ENCODE peak calls at places on chromosomes 5 and 9, in five cellular contexts. K is NCI-H1048, Z is OCI-LY7, Q is nucleus accumbens, H is NCI-H1092. L is an unnamed sample.

GRCh38 chr5:95939465-95939864 is 22.2 kb downstream of the ELL2 start:
- DNase-seq in K (no peak), Z (no peak), Q (no peak), H (no peak), L (no peak)

GRCh38 chr9:17936365-17936764 is 357.5 kb downstream of the SH3GL2 start:
- DNase-seq in K (no peak), Z (no peak), Q (no peak), H (no peak), L (no peak)

GRCh38 chr9:134892820-134893420 is 12.3 kb downstream of the FCN2 start:
- DNase-seq in K (no peak), Z (no peak), Q (no peak), H (no peak), L (no peak)

GRCh38 chr5:157514974-157515373 is 55.0 kb downstream of the NIPAL4 start:
- DNase-seq in K (no peak), Z (no peak), Q (no peak), H (no peak), L (no peak)

GRCh38 chr9:6921335-6921734 is 163.6 kb downstream of the KDM4C start:
- DNase-seq in K (no peak), Z (no peak), Q (no peak), H (no peak), L (no peak)

GRCh38 chr5:117803533-117803932 is 1184.8 kb downstream of the DTWD2 start:
- DNase-seq in K (peak), Z (no peak), Q (no peak), H (no peak), L (no peak)

GRCh38 chr5:121668635-121669034 is 183.0 kb upstream of the FTMT start:
- DNase-seq in K (no peak), Z (no peak), Q (no peak), H (no peak), L (no peak)

GRCh38 chr9:84382728-84383127 is 42.2 kb upstream of the SLC28A3 start:
- DNase-seq in K (no peak), Z (no peak), Q (no peak), H (no peak), L (no peak)

GRCh38 chr9:137445275-137445807 is 4.2 kb upstream of the ENTPD8 start:
- DNase-seq in K (peak), Z (peak), Q (peak), H (peak), L (peak)

GRCh38 chr5:84549054-84549453 is 164.4 kb upstream of the EDIL3 start:
- DNase-seq in K (no peak), Z (no peak), Q (no peak), H (no peak), L (no peak)

GRCh38 chr5:51345106-51345505 is 38.1 kb upstream of the ISL1 start:
- DNase-seq in K (no peak), Z (no peak), Q (no peak), H (no peak), L (no peak)

GRCh38 chr5:1315709-1316587 is 21.1 kb upstream of the TERT start:
- DNase-seq in K (peak), Z (peak), Q (no peak), H (peak), L (no peak)

GRCh38 chr5:139492700-139493192 is 10.2 kb upstream of the STING1 start:
- DNase-seq in K (no peak), Z (no peak), Q (no peak), H (no peak), L (no peak)

GRCh38 chr5:89024082-89024481 is 141.1 kb upstream of the MEF2C start:
- DNase-seq in K (no peak), Z (no peak), Q (no peak), H (no peak), L (no peak)